ENCODE peak calls at places on chromosome 12, in nine cellular contexts. One of them, this sample, is unnamed.

GRCh38 chr12:111038941-111039340 is 118.6 kb upstream of the MYL2 start:
- DNase-seq in activated T-cell treated with anti-CD3 and anti-CD28 coated beads for 24 hours: no peak
- DNase-seq in AG10803: no peak
- DNase-seq in NCI-H187: no peak
- DNase-seq in NCI-H345: no peak
- DNase-seq in DMS153: no peak
- DNase-seq in HT1080: no peak
- DNase-seq in GM06990: no peak
- DNase-seq in activated CD8-positive, alpha-beta T cell treated with anti-CD3 and anti-CD28 coated beads, Interleukin-2, amount 10 ng/mL, durations not matched to agents 7 days and 5 days: no peak
- DNase-seq in this sample: no peak

GRCh38 chr12:75975692-75976091 is 55.9 kb downstream of the PHLDA1 start:
- DNase-seq in HT1080: no peak
- DNase-seq in NCI-H187: no peak
- DNase-seq in activated CD8-positive, alpha-beta T cell treated with anti-CD3 and anti-CD28 coated beads, Interleukin-2, amount 10 ng/mL, durations not matched to agents 7 days and 5 days: no peak
- DNase-seq in AG10803: no peak
- DNase-seq in activated T-cell treated with anti-CD3 and anti-CD28 coated beads for 24 hours: no peak
- DNase-seq in NCI-H345: no peak
- DNase-seq in GM06990: no peak
- DNase-seq in DMS153: no peak
- DNase-seq in this sample: no peak

GRCh38 chr12:117563007-117563406 is 201.6 kb upstream of the NOS1 start:
- DNase-seq in NCI-H345: no peak
- DNase-seq in activated T-cell treated with anti-CD3 and anti-CD28 coated beads for 24 hours: no peak
- DNase-seq in AG10803: no peak
- DNase-seq in GM06990: no peak
- DNase-seq in HT1080: no peak
- DNase-seq in NCI-H187: no peak
- DNase-seq in DMS153: no peak
- DNase-seq in activated CD8-positive, alpha-beta T cell treated with anti-CD3 and anti-CD28 coated beads, Interleukin-2, amount 10 ng/mL, durations not matched to agents 7 days and 5 days: no peak
- DNase-seq in this sample: no peak

GRCh38 chr12:100512692-100513091 is 39.0 kb downstream of the NR1H4 start:
- DNase-seq in DMS153: no peak
- DNase-seq in NCI-H345: no peak
- DNase-seq in HT1080: no peak
- DNase-seq in NCI-H187: no peak
- DNase-seq in activated T-cell treated with anti-CD3 and anti-CD28 coated beads for 24 hours: no peak
- DNase-seq in GM06990: no peak
- DNase-seq in AG10803: no peak
- DNase-seq in activated CD8-positive, alpha-beta T cell treated with anti-CD3 and anti-CD28 coated beads, Interleukin-2, amount 10 ng/mL, durations not matched to agents 7 days and 5 days: no peak
- DNase-seq in this sample: no peak

GRCh38 chr12:47085815-47086252 is 6.1 kb upstream of the AMIGO2 start:
- DNase-seq in activated CD8-positive, alpha-beta T cell treated with anti-CD3 and anti-CD28 coated beads, Interleukin-2, amount 10 ng/mL, durations not matched to agents 7 days and 5 days: peak
- DNase-seq in GM06990: no peak
- DNase-seq in NCI-H187: no peak
- DNase-seq in activated T-cell treated with anti-CD3 and anti-CD28 coated beads for 24 hours: peak
- DNase-seq in HT1080: peak
- DNase-seq in AG10803: peak
- DNase-seq in NCI-H345: peak
- DNase-seq in DMS153: peak
- DNase-seq in this sample: peak

GRCh38 chr12:107349839-107350238 is 256.5 kb upstream of the CRY1 start:
- DNase-seq in DMS153: no peak
- DNase-seq in HT1080: no peak
- DNase-seq in GM06990: no peak
- DNase-seq in activated CD8-positive, alpha-beta T cell treated with anti-CD3 and anti-CD28 coated beads, Interleukin-2, amount 10 ng/mL, durations not matched to agents 7 days and 5 days: no peak
- DNase-seq in NCI-H345: no peak
- DNase-seq in activated T-cell treated with anti-CD3 and anti-CD28 coated beads for 24 hours: no peak
- DNase-seq in NCI-H187: no peak
- DNase-seq in AG10803: no peak
- DNase-seq in this sample: no peak

GRCh38 chr12:27109339-27110023 is 27.1 kb upstream of the C12orf71 start:
- DNase-seq in NCI-H345: no peak
- DNase-seq in activated T-cell treated with anti-CD3 and anti-CD28 coated beads for 24 hours: no peak
- DNase-seq in DMS153: no peak
- DNase-seq in activated CD8-positive, alpha-beta T cell treated with anti-CD3 and anti-CD28 coated beads, Interleukin-2, amount 10 ng/mL, durations not matched to agents 7 days and 5 days: no peak
- DNase-seq in GM06990: no peak
- DNase-seq in NCI-H187: no peak
- DNase-seq in AG10803: peak
- DNase-seq in HT1080: no peak
- DNase-seq in this sample: peak

GRCh38 chr12:46153267-46153872 is 115.5 kb downstream of the SLC38A1 start:
- DNase-seq in NCI-H187: no peak
- DNase-seq in activated T-cell treated with anti-CD3 and anti-CD28 coated beads for 24 hours: no peak
- DNase-seq in DMS153: no peak
- DNase-seq in HT1080: peak
- DNase-seq in NCI-H345: no peak
- DNase-seq in GM06990: no peak
- DNase-seq in AG10803: peak
- DNase-seq in activated CD8-positive, alpha-beta T cell treated with anti-CD3 and anti-CD28 coated beads, Interleukin-2, amount 10 ng/mL, durations not matched to agents 7 days and 5 days: no peak
- DNase-seq in this sample: peak

GRCh38 chr12:121214171-121214777 is 4.3 kb downstream of the P2RX4 start:
- DNase-seq in GM06990: no peak
- DNase-seq in activated T-cell treated with anti-CD3 and anti-CD28 coated beads for 24 hours: peak
- DNase-seq in NCI-H345: no peak
- DNase-seq in HT1080: peak
- DNase-seq in DMS153: no peak
- DNase-seq in AG10803: peak
- DNase-seq in NCI-H187: no peak
- DNase-seq in activated CD8-positive, alpha-beta T cell treated with anti-CD3 and anti-CD28 coated beads, Interleukin-2, amount 10 ng/mL, durations not matched to agents 7 days and 5 days: no peak
- DNase-seq in this sample: peak

GRCh38 chr12:96343347-96343954 is 56.8 kb downstream of the CDK17 start:
- DNase-seq in GM06990: peak
- DNase-seq in NCI-H345: no peak
- DNase-seq in AG10803: peak
- DNase-seq in DMS153: no peak
- DNase-seq in HT1080: no peak
- DNase-seq in NCI-H187: no peak
- DNase-seq in activated T-cell treated with anti-CD3 and anti-CD28 coated beads for 24 hours: peak
- DNase-seq in activated CD8-positive, alpha-beta T cell treated with anti-CD3 and anti-CD28 coated beads, Interleukin-2, amount 10 ng/mL, durations not matched to agents 7 days and 5 days: peak
- DNase-seq in this sample: peak

GRCh38 chr12:127170271-127171180 is 1096.4 kb upstream of the TMEM132C start:
- DNase-seq in activated CD8-positive, alpha-beta T cell treated with anti-CD3 and anti-CD28 coated beads, Interleukin-2, amount 10 ng/mL, durations not matched to agents 7 days and 5 days: no peak
- DNase-seq in NCI-H345: no peak
- DNase-seq in AG10803: peak
- DNase-seq in activated T-cell treated with anti-CD3 and anti-CD28 coated beads for 24 hours: no peak
- DNase-seq in GM06990: no peak
- DNase-seq in NCI-H187: no peak
- DNase-seq in DMS153: no peak
- DNase-seq in HT1080: no peak
- DNase-seq in this sample: no peak